ENCODE peak calls at places on chromosome 1, in five cellular contexts. V is tibial nerve; B is CD4-positive, alpha-beta memory T cell; S is SJSA1; X is IMR-90. I is an unnamed sample.

GRCh38 chr1:14970115-14970798 is 183.3 kb upstream of the TMEM51 start:
- DNase-seq in V (peak; percentile 27), B (no peak), X (peak; percentile 87), S (peak; percentile 27), I (no peak)

GRCh38 chr1:61399192-61399591 is 316.8 kb downstream of the NFIA start:
- DNase-seq in X (no peak), S (no peak), V (no peak), B (no peak), I (no peak)

GRCh38 chr1:196367838-196368237 is 240.4 kb downstream of the KCNT2 start:
- DNase-seq in X (no peak), V (no peak), B (no peak), S (no peak), I (no peak)

GRCh38 chr1:84146375-84147032 is 2.4 kb downstream of the PRKACB start:
- DNase-seq in S (peak; percentile 63), X (peak; percentile 78), B (no peak), V (no peak), I (peak; percentile 30)

GRCh38 chr1:47611992-47612391 is 174.1 kb downstream of the FOXD2 start:
- DNase-seq in S (no peak), B (no peak), X (no peak), V (no peak), I (no peak)

GRCh38 chr1:225329041-225329440 is 98.8 kb downstream of the LBR start:
- DNase-seq in V (no peak), B (no peak), S (no peak), X (no peak), I (no peak)

GRCh38 chr1:53968125-53968513 is 22.0 kb downstream of the LRRC42 start:
- DNase-seq in V (no peak), S (peak; percentile 29), B (no peak), X (peak; percentile 72), I (no peak)

GRCh38 chr1:228342627-228343210 is 63.9 kb downstream of the TRIM11 start:
- DNase-seq in V (no peak), X (no peak), B (no peak), S (no peak), I (no peak)

GRCh38 chr1:43446881-43447835 is 6.6 kb downstream of the HYI start:
- DNase-seq in V (no peak), S (no peak), B (no peak), X (no peak), I (no peak)

GRCh38 chr1:90959352-90960206 is 62.3 kb downstream of the ZNF644 start:
- DNase-seq in X (peak; percentile 47), S (no peak), V (no peak), B (no peak), I (no peak)
- H3K9me3 ChIP-seq in X (no peaks in the 10 kb centered on the region), S (no peaks in the 10 kb centered on the region), V (no peaks in the 10 kb centered on the region), B (no peaks in the 10 kb centered on the region), I (no peaks in the 10 kb centered on the region)

GRCh38 chr1:26701266-26701994 is 5.6 kb downstream of the ARID1A start:
- DNase-seq in X (peak; percentile 93), B (no peak), S (no peak), V (no peak), I (no peak)
- H3K4me3 ChIP-seq in X (no peak overlapping the region), B (no peak overlapping the region), S (no peak overlapping the region), V (no peak overlapping the region), I (peak overlapping the region; percentile 8)

GRCh38 chr1:152109998-152110294 is 5.3 kb downstream of the TCHH start:
- DNase-seq in V (no peak), X (no peak), S (no peak), B (no peak), I (no peak)

GRCh38 chr1:152108899-152109222 is 6.4 kb downstream of the TCHH start:
- DNase-seq in X (no peak), B (no peak), S (no peak), V (no peak), I (no peak)

GRCh38 chr1:152109231-152109997 is 5.8 kb downstream of the TCHH start:
- DNase-seq in V (no peak), X (peak; percentile 6), S (no peak), B (no peak), I (no peak)

GRCh38 chr1:152107984-152108898 is 7.0 kb downstream of the TCHH start:
- DNase-seq in B (no peak), V (no peak), X (peak; percentile 46), S (no peak), I (no peak)

DNA sequence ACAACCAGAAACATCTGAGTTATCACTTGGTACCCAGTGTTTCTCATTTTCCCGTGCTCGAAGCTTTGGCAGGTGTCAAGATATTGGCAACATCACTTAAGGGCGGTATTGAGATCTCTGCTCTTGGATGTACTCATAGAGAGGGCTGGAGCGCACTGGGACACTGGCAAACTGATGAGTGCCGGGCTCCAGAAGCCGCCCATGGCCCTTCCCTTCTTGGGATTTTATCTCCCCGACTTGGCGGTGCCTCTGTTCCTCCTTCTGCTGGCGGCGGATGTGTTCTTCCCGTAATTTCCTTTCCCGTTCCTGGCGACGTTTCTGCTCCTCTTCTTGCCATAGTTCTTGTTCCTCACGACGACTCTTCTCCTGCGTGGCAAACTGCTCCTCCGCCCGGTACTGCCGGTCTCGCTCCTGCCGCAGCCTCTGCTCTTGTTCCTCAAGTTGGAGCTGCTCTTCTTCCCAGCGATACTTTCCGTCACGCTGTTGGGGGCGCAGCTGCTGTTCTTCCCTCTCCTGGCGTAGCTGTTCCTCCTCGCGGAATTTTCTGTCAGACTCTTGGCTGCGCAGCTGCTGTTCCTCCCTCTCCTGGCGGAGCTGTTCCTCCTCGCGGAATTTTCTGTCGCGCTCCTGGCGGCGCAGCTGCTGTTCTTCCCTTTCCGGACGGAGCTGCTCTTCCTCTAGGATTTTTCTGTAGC is 7.8 kb downstream of the TCHH start:
- DNase-seq in V (no peak), X (no peak), B (no peak), S (no peak), I (no peak)
- H3K9me3 ChIP-seq in V (peaks cover 4% of the 10 kb centered on the region), X (peaks cover 21% of the 10 kb centered on the region), B (no peaks in the 10 kb centered on the region), S (peaks cover 8% of the 10 kb centered on the region), I (peaks cover 33% of the 10 kb centered on the region)

DNA sequence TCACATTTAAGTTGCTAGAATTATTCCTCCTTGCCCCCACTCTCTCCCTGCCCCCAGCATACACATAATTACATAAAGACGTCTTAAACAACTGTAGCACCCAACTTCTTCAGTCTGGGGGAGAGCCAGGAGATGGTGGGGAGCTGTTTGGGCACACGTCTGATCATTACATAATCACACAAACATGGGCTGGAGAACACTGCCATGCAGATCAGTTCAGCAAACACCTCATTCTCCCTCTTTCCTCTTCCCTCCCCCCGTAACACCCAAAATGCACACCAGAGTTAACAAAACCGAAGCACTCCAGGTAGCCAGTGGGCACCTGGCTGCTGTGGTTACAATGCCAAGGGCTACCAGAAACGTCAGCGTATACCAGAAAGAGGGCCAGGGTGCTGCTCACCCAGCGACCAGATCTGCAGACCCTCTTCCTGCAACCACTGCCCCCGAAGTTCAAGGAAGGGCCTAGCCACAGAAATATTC is 1.6 kb downstream of the HIVEP3 start:
- DNase-seq in B (no peak), S (no peak), V (no peak), X (no peak), I (no peak)
- H3K4me3 ChIP-seq in B (peak overlapping the region; percentile 21), S (no peak overlapping the region), V (peak overlapping the region; percentile 64), X (peak overlapping the region; percentile 83), I (peak overlapping the region; percentile 63)

GRCh38 chr1:4362314-4363044 is 291.9 kb upstream of the AJAP1 start:
- DNase-seq in B (no peak), V (no peak), S (no peak), X (no peak), I (no peak)
- H3K9me3 ChIP-seq in B (no peaks in the 10 kb centered on the region), V (no peaks in the 10 kb centered on the region), S (peaks cover 17% of the 10 kb centered on the region), X (peaks cover 53% of the 10 kb centered on the region), I (peaks cover 82% of the 10 kb centered on the region)

GRCh38 chr1:34656706-34657105 is 98.1 kb upstream of the GJB5 start:
- DNase-seq in S (no peak), B (no peak), X (no peak), V (no peak), I (no peak)
- H3K4me3 ChIP-seq in S (no peak overlapping the region), B (no peak overlapping the region), X (no peak overlapping the region), V (no peak overlapping the region), I (no peak overlapping the region)

GRCh38 chr1:4060850-4061249 is 160.8 kb upstream of the C1orf174 start:
- DNase-seq in B (no peak), S (no peak), X (no peak), V (no peak), I (no peak)
- H3K9me3 ChIP-seq in B (no peaks in the 10 kb centered on the region), S (peaks cover 3% of the 10 kb centered on the region), X (peaks cover 61% of the 10 kb centered on the region), V (no peaks in the 10 kb centered on the region), I (peaks cover 76% of the 10 kb centered on the region)

DNA sequence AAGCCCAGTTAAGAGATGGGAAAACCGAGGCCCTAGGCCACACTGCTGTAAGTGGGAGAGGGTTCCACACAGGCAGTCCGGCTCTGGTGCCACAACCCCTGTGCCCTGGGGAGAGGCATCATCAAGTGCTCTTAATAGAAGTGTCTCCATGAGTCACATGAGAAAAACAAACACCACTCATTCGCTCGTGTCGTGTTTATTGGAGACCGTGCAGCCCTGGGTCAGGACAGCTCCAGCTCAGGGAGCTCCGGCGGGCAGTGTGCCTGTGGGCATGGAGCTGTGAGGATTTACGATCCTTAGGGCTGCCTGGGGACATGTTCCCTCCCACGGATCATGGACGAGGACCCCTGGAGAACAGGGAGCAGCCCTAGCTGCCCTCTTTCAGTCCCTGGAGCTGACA is 658.5 kb downstream of the AJAP1 start:
- DNase-seq in V (no peak), B (no peak), X (no peak), S (no peak), I (no peak)
- H3K4me3 ChIP-seq in V (no peak overlapping the region), B (no peak overlapping the region), X (no peak overlapping the region), S (no peak overlapping the region), I (no peak overlapping the region)

GRCh38 chr1:239123243-239123642 is 263.1 kb upstream of the CHRM3 start:
- DNase-seq in S (no peak), X (no peak), V (no peak), B (no peak), I (no peak)

GRCh38 chr1:239125027-239125426 is 261.3 kb upstream of the CHRM3 start:
- DNase-seq in V (no peak), B (no peak), X (no peak), S (no peak), I (no peak)

GRCh38 chr1:239126881-239127280 is 259.5 kb upstream of the CHRM3 start:
- DNase-seq in X (no peak), V (no peak), S (no peak), B (no peak), I (no peak)

DNA sequence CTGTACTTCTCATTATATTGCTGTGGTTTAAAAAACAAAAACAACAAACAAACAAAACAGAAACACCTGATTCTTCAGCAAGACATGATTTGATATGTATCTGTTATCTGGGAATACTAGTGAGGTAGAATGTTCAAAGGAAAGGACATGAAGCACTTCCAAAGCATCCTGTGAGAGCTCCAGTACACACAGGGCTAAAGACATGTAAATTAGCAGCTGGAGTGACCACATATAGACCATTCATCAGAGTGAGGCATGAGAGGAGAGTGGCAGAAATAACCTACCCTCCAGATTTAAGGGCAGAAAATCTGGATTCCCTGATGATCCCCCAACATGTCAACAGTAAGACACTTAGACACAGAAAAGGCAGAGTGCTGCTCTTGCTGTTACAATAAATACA is 260.5 kb upstream of the CHRM3 start:
- DNase-seq in X (no peak), S (no peak), V (no peak), B (no peak), I (no peak)
- H3K9me3 ChIP-seq in X (peaks cover 9% of the 10 kb centered on the region), S (peaks cover 4% of the 10 kb centered on the region), V (no peaks in the 10 kb centered on the region), B (no peaks in the 10 kb centered on the region), I (peaks cover 10% of the 10 kb centered on the region)